ENCODE peak calls at places on chromosomes 3 and 15, in eight cellular contexts. O, D, T, A, J, G, S and U are unnamed samples. For H3K36me3 and H3K4me1, the result is how much of the 10 kb centered on the place peaks cover.

GRCh38 chr3:179247289-179248020 is 3.5 kb downstream of the KCNMB3 start:
- DNase-seq in O (no peak), D (no peak), T (no peak), A (no peak), J (no peak), G (no peak), S (no peak), U (no peak)

GRCh38 chr15:40584191-40584590 is 9.9 kb upstream of the KNL1 start:
- DNase-seq in O (no peak), D (no peak), T (no peak), A (no peak), J (no peak), G (no peak), S (no peak), U (no peak)

GRCh38 chr3:196280689-196281463 is 6.7 kb downstream of the PCYT1A start:
- DNase-seq in O (no peak), D (no peak), T (no peak), A (no peak), J (no peak), G (no peak), S (no peak), U (peak)

GRCh38 chr15:86247249-86247955 is 167.7 kb downstream of the AGBL1 start:
- DNase-seq in O (no peak), D (no peak), T (no peak), A (no peak), J (no peak), G (no peak), S (no peak), U (no peak)

GRCh38 chr3:87207500-87207899 is 19.6 kb upstream of the CHMP2B start:
- DNase-seq in O (no peak), D (no peak), T (no peak), A (no peak), J (no peak), G (no peak), S (no peak), U (no peak)

GRCh38 chr3:63576826-63577225 is 75.6 kb upstream of the SNTN start:
- DNase-seq in O (no peak), D (no peak), T (no peak), A (no peak), J (no peak), G (no peak), S (no peak), U (peak)

GRCh38 chr15:40379853-40380252 is 2.7 kb upstream of the KNSTRN start:
- DNase-seq in O (no peak), D (no peak), T (peak), A (no peak), J (no peak), G (no peak), S (peak), U (no peak)

GRCh38 chr15:80898040-80898439 is 91.6 kb downstream of the MESD start:
- DNase-seq in O (no peak), D (no peak), T (no peak), A (no peak), J (no peak), G (no peak), S (no peak), U (no peak)

GRCh38 chr15:67955256-67955655 is 98.9 kb upstream of the PIAS1 start:
- DNase-seq in O (no peak), D (no peak), T (no peak), A (no peak), J (no peak), G (no peak), S (no peak), U (no peak)

GRCh38 chr3:120203016-120203415 is 82.0 kb downstream of the GPR156 start:
- DNase-seq in O (no peak), D (no peak), T (no peak), A (no peak), J (no peak), G (no peak), S (no peak), U (peak)

GRCh38 chr15:71800835-71801745 is 9.3 kb upstream of the NR2E3 start:
- DNase-seq in O (peak), D (no peak), T (no peak), A (no peak), J (peak), G (peak), S (no peak), U (peak)

GRCh38 chr3:24012589-24013257 is 67.6 kb downstream of the NR1D2 start:
- DNase-seq in O (no peak), D (no peak), T (no peak), A (no peak), J (no peak), G (no peak), S (no peak), U (no peak)

GRCh38 chr3:73727854-73728253 is 103.1 kb upstream of the PDZRN3 start:
- DNase-seq in O (no peak), D (no peak), T (no peak), A (no peak), J (no peak), G (no peak), S (no peak), U (no peak)

GRCh38 chr3:124859025-124859424 is 28.1 kb downstream of the ITGB5 start:
- DNase-seq in O (no peak), D (no peak), T (no peak), A (no peak), J (no peak), G (no peak), S (no peak), U (no peak)

GRCh38 chr3:31614162-31614921 is 81.6 kb downstream of the STT3B start:
- DNase-seq in O (no peak), D (no peak), T (no peak), A (no peak), J (no peak), G (no peak), S (no peak), U (no peak)

GRCh38 chr3:196563721-196564225 is 4.6 kb downstream of the WDR53 start:
- DNase-seq in O (no peak), D (no peak), T (no peak), A (no peak), J (no peak), G (peak), S (no peak), U (peak)

GRCh38 chr3:98657429-98657828 is 64.0 kb upstream of the CPOX start:
- DNase-seq in O (peak), D (peak), T (no peak), A (no peak), J (peak), G (no peak), S (peak), U (peak)

GRCh38 chr3:163811996-163812395 is 1266.3 kb downstream of the SI start:
- DNase-seq in O (no peak), D (no peak), T (no peak), A (no peak), J (no peak), G (no peak), S (no peak), U (no peak)

GRCh38 chr15:31336943-31337295 is 10.3 kb downstream of the KLF13 start:
- DNase-seq in O (no peak), D (peak), T (no peak), A (no peak), J (no peak), G (no peak), S (no peak), U (no peak)

GRCh38 chr3:15263926-15264325 is 57.9 kb downstream of the CAPN7 start:
- DNase-seq in O (no peak), D (no peak), T (no peak), A (no peak), J (no peak), G (no peak), S (no peak), U (no peak)

GRCh38 chr3:16462679-16463078 is 50.8 kb downstream of the RFTN1 start:
- DNase-seq in O (no peak), D (no peak), T (no peak), A (no peak), J (no peak), G (peak), S (no peak), U (peak)

GRCh38 chr3:48970568-48970967 is 19.5 kb upstream of the P4HTM start:
- DNase-seq in O (no peak), D (no peak), T (no peak), A (no peak), J (no peak), G (no peak), S (no peak), U (no peak)

GRCh38 chr15:70267879-70268278 is 170.2 kb upstream of the TLE3 start:
- DNase-seq in O (no peak), D (no peak), T (peak), A (no peak), J (no peak), G (no peak), S (no peak), U (no peak)

GRCh38 chr3:194023501-194024280 is 112.3 kb upstream of the HES1 start:
- DNase-seq in O (no peak), D (no peak), T (no peak), A (no peak), J (no peak), G (no peak), S (no peak), U (no peak)

GRCh38 chr3:13654330-13655073 is 105.6 kb downstream of the FBLN2 start:
- DNase-seq in O (no peak), D (peak), T (no peak), A (no peak), J (peak), G (no peak), S (no peak), U (no peak)

GRCh38 chr3:107810195-107811071 is 280.4 kb downstream of the CD47 start:
- DNase-seq in O (no peak), D (no peak), T (no peak), A (no peak), J (no peak), G (no peak), S (no peak), U (peak)

GRCh38 chr3:138578961-138579574 is 15.0 kb downstream of the CEP70 start:
- DNase-seq in O (no peak), D (no peak), T (no peak), A (no peak), J (peak), G (no peak), S (no peak), U (no peak)

GRCh38 chr15:92595506-92596337 is 59.9 kb downstream of the FAM174B start:
- DNase-seq in O (no peak), D (no peak), T (no peak), A (no peak), J (no peak), G (no peak), S (no peak), U (no peak)

GRCh38 chr3:50807266-50807665 is 132.5 kb downstream of the DOCK3 start:
- DNase-seq in O (no peak), D (no peak), T (no peak), A (no peak), J (no peak), G (no peak), S (no peak), U (peak)

GRCh38 chr15:73029003-73029527 is 23.2 kb upstream of the NEO1 start:
- DNase-seq in O (no peak), D (no peak), T (no peak), A (no peak), J (no peak), G (no peak), S (no peak), U (no peak)

GRCh38 chr3:159844801-159845261 is 143.8 kb upstream of the IL12A start:
- DNase-seq in O (no peak), D (no peak), T (no peak), A (no peak), J (no peak), G (no peak), S (no peak), U (no peak)

GRCh38 chr3:173663664-173664063 is 266.1 kb downstream of the NLGN1 start:
- DNase-seq in O (no peak), D (no peak), T (no peak), A (no peak), J (no peak), G (no peak), S (no peak), U (no peak)

GRCh38 chr3:23696842-23697241 is 108.9 kb upstream of the UBE2E1 start:
- DNase-seq in O (no peak), D (no peak), T (no peak), A (no peak), J (no peak), G (no peak), S (no peak), U (peak)

GRCh38 chr15:42018306-42019224 is 2.3 kb downstream of the PLA2G4E start:
- DNase-seq in O (no peak), D (peak), T (peak), A (no peak), J (no peak), G (no peak), S (peak), U (no peak)

GRCh38 chr3:29693863-29694262 is 413.0 kb downstream of the RBMS3 start:
- DNase-seq in O (peak), D (no peak), T (no peak), A (no peak), J (peak), G (no peak), S (no peak), U (no peak)

GRCh38 chr15:40877691-40878090 is 3.7 kb upstream of the RHOV start:
- DNase-seq in O (no peak), D (no peak), T (no peak), A (no peak), J (no peak), G (no peak), S (no peak), U (no peak)

GRCh38 chr3:130276203-130276803 is 69.2 kb upstream of the COL6A5 start:
- DNase-seq in O (peak), D (no peak), T (no peak), A (no peak), J (peak), G (no peak), S (no peak), U (peak)

GRCh38 chr15:92611995-92612745 is 43.4 kb downstream of the FAM174B start:
- DNase-seq in O (no peak), D (no peak), T (no peak), A (no peak), J (no peak), G (no peak), S (no peak), U (no peak)

DNA sequence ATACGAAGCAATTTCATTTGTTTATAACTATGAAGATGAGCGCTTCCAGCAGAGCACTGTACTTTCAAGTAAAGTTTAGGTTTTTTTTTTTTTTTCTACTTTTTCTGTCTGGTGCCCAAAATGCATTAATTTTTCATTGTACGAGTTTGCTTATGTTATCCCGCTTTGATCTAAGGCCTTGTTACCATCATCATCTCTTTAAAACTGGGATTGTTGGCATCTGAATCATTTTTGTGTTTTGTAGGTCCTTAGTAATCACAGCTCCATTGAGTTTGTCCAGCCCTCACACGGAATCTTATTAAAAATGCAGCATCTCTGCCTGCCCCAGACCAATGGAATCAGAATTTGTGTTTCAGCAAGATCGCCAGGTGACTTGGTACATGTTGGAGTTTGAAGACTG is 23.1 kb downstream of the PTPRG start:
- DNase-seq in O (no peak), D (no peak), T (no peak), A (no peak), J (no peak), G (no peak), S (no peak), U (no peak)
- H3K27ac ChIP-seq in O (no peak), D (no peak), T (no peak), A (no peak), J (no peak), G (no peak), S (no peak), U (no peak)

DNA sequence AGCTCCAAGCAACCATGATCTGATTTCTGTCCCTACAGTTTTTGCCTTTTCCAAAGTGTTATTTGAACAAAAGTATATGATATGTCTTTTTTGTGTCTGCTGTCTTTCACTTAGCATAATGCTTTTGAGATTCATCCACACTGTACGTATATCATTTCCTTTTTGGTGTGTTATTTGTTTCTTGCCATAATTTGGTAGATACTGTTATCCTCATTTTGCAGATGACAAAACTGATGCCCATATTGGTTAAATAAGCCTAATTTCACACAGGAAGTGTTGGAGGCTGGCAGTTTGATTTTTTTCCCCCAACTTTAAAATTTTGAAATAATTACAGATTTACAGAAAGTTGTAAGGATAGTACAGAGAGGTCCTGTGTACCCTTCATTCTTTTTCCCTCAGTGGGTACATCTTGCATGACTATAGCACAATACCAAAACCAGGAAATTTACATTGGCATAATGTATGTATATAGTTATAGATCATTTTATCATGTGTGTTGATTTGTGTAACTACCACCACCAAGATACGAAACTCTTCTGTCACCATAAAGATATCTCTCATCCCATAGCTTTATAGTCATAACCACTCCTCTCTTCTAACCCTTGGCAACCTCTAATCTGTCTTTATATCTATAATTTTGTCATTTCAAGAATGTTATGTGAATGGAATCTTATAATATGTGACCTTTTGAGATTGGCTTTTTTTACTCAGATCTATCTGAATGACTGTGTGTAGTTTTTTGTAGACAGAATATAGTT is 55.6 kb downstream of the RASA2 start:
- DNase-seq in O (no peak), D (no peak), T (no peak), A (no peak), J (no peak), G (no peak), S (no peak), U (no peak)
- H3K36me3 ChIP-seq in O (under half), D (under half), T (under half), A (under half), J (under half), G (half or more), S (under half), U (under half)

GRCh38 chr15:39130556-39131379 is 450.1 kb upstream of the THBS1 start:
- DNase-seq in O (no peak), D (no peak), T (no peak), A (no peak), J (no peak), G (no peak), S (no peak), U (no peak)
- H3K4me1 ChIP-seq in O (under half), D (under half), T (under half), A (under half), J (under half), G (under half), S (under half), U (under half)

DNA sequence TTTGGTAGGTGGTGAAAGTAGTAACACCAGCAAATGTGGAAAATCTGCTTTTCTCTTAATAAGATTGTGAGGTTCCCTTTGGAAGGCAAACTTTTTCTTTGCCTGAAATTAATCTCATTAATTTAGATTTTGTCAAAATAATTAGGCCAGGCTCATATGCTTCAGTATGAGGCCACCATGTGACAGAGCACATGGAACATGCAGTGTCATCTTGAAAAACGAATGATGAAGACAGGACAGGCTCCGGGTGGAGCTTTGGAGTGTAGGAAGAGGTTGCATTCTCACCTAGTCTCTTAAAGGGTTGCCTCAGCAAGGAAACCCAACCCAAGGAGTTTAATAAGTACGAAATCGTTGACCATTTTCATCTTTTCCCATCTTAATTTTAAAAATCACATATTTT is 18.6 kb upstream of the LZTFL1 start:
- DNase-seq in O (no peak), D (no peak), T (no peak), A (no peak), J (no peak), G (no peak), S (no peak), U (no peak)
- H3K27ac ChIP-seq in O (no peak), D (no peak), T (no peak), A (no peak), J (no peak), G (no peak), S (no peak), U (peak)